ENCODE peak calls at places on chromosomes 7 and 10, in eight cellular contexts. One of them, this sample, is unnamed.

GRCh38 chr10:45419673-45420020 is 45.6 kb downstream of the ALOX5 start:
- DNase-seq in brain microvascular endothelial cell: no peak
- DNase-seq in hepatocyte: no peak
- DNase-seq in A673: no peak
- DNase-seq in uterus: no peak
- DNase-seq in fibroblast of lung: no peak
- DNase-seq in CD8-positive, alpha-beta T cell: no peak
- DNase-seq in GM12865: peak; percentile 58
- DNase-seq in this sample: no peak

GRCh38 chr7:41465571-41465970 is 237.3 kb downstream of the INHBA start:
- DNase-seq in CD8-positive, alpha-beta T cell: no peak
- DNase-seq in hepatocyte: no peak
- DNase-seq in fibroblast of lung: no peak
- DNase-seq in brain microvascular endothelial cell: no peak
- DNase-seq in GM12865: no peak
- DNase-seq in uterus: no peak
- DNase-seq in A673: no peak
- DNase-seq in this sample: no peak

GRCh38 chr10:116170815-116171250 is 102.2 kb downstream of the GFRA1 start:
- DNase-seq in hepatocyte: no peak
- DNase-seq in uterus: no peak
- DNase-seq in A673: peak; percentile 96
- DNase-seq in CD8-positive, alpha-beta T cell: no peak
- DNase-seq in GM12865: no peak
- DNase-seq in brain microvascular endothelial cell: peak; percentile 61
- DNase-seq in fibroblast of lung: peak; percentile 37
- DNase-seq in this sample: peak; percentile 3

GRCh38 chr10:100346351-100346764 is 675 bp upstream of the SCD start:
- DNase-seq in CD8-positive, alpha-beta T cell: peak; percentile 41
- DNase-seq in brain microvascular endothelial cell: peak; percentile 57
- DNase-seq in hepatocyte: peak; percentile 92
- DNase-seq in A673: peak; percentile 88
- DNase-seq in GM12865: peak; percentile 89
- DNase-seq in fibroblast of lung: peak; percentile 85
- DNase-seq in uterus: peak; percentile 51
- DNase-seq in this sample: peak; percentile 73

GRCh38 chr7:55964802-55965470 is 551 bp downstream of the NIPSNAP2 start:
- DNase-seq in CD8-positive, alpha-beta T cell: peak; percentile 24
- DNase-seq in hepatocyte: no peak
- DNase-seq in GM12865: peak; percentile 84
- DNase-seq in fibroblast of lung: peak; percentile 51
- DNase-seq in uterus: peak; percentile 71
- DNase-seq in A673: peak; percentile 37
- DNase-seq in brain microvascular endothelial cell: peak; percentile 28
- DNase-seq in this sample: peak; percentile 55

GRCh38 chr10:46255696-46256355 is 31.0 kb upstream of the ANTXRL start:
- DNase-seq in uterus: peak; percentile 34
- DNase-seq in CD8-positive, alpha-beta T cell: no peak
- DNase-seq in hepatocyte: peak; percentile 67
- DNase-seq in brain microvascular endothelial cell: peak; percentile 9
- DNase-seq in GM12865: peak; percentile 30
- DNase-seq in A673: peak; percentile 40
- DNase-seq in fibroblast of lung: peak; percentile 10
- DNase-seq in this sample: peak; percentile 20

GRCh38 chr7:2529161-2530075 is 9.8 kb downstream of the LFNG start:
- DNase-seq in A673: no peak
- DNase-seq in hepatocyte: no peak
- DNase-seq in uterus: peak; percentile 29
- DNase-seq in fibroblast of lung: peak; percentile 69
- DNase-seq in CD8-positive, alpha-beta T cell: peak; percentile 47
- DNase-seq in brain microvascular endothelial cell: no peak
- DNase-seq in GM12865: peak; percentile 58
- DNase-seq in this sample: peak; percentile 52

GRCh38 chr10:22915314-22915713 is 12.5 kb upstream of the ARMC3 start:
- DNase-seq in fibroblast of lung: no peak
- DNase-seq in brain microvascular endothelial cell: no peak
- DNase-seq in uterus: no peak
- DNase-seq in hepatocyte: no peak
- DNase-seq in GM12865: no peak
- DNase-seq in CD8-positive, alpha-beta T cell: no peak
- DNase-seq in A673: no peak
- DNase-seq in this sample: no peak

GRCh38 chr7:26136831-26137230 is 15.2 kb upstream of the NFE2L3 start:
- DNase-seq in CD8-positive, alpha-beta T cell: no peak
- DNase-seq in uterus: no peak
- DNase-seq in GM12865: no peak
- DNase-seq in fibroblast of lung: no peak
- DNase-seq in brain microvascular endothelial cell: no peak
- DNase-seq in A673: peak; percentile 76
- DNase-seq in hepatocyte: no peak
- DNase-seq in this sample: no peak

GRCh38 chr7:24777811-24778210 is 20.5 kb upstream of the GSDME start:
- DNase-seq in uterus: no peak
- DNase-seq in CD8-positive, alpha-beta T cell: no peak
- DNase-seq in fibroblast of lung: no peak
- DNase-seq in hepatocyte: no peak
- DNase-seq in GM12865: no peak
- DNase-seq in brain microvascular endothelial cell: no peak
- DNase-seq in A673: no peak
- DNase-seq in this sample: no peak

GRCh38 chr10:133438711-133439273 is 14.4 kb upstream of the SPRN start:
- DNase-seq in GM12865: peak; percentile 55
- DNase-seq in uterus: no peak
- DNase-seq in A673: peak; percentile 64
- DNase-seq in brain microvascular endothelial cell: peak; percentile 25
- DNase-seq in fibroblast of lung: no peak
- DNase-seq in hepatocyte: no peak
- DNase-seq in CD8-positive, alpha-beta T cell: no peak
- DNase-seq in this sample: peak; percentile 26

GRCh38 chr10:34254596-34254995 is 560.5 kb downstream of the PARD3 start:
- DNase-seq in uterus: no peak
- DNase-seq in CD8-positive, alpha-beta T cell: no peak
- DNase-seq in hepatocyte: peak; percentile 14
- DNase-seq in A673: peak; percentile 28
- DNase-seq in fibroblast of lung: peak; percentile 82
- DNase-seq in GM12865: peak; percentile 15
- DNase-seq in brain microvascular endothelial cell: peak; percentile 74
- DNase-seq in this sample: peak; percentile 66

GRCh38 chr10:103470755-103471653 is 8.0 kb downstream of the CALHM3 start:
- DNase-seq in uterus: no peak
- DNase-seq in CD8-positive, alpha-beta T cell: peak; percentile 71
- DNase-seq in brain microvascular endothelial cell: no peak
- DNase-seq in GM12865: peak; percentile 98
- DNase-seq in fibroblast of lung: no peak
- DNase-seq in A673: no peak
- DNase-seq in hepatocyte: no peak
- DNase-seq in this sample: peak; percentile 44

DNA sequence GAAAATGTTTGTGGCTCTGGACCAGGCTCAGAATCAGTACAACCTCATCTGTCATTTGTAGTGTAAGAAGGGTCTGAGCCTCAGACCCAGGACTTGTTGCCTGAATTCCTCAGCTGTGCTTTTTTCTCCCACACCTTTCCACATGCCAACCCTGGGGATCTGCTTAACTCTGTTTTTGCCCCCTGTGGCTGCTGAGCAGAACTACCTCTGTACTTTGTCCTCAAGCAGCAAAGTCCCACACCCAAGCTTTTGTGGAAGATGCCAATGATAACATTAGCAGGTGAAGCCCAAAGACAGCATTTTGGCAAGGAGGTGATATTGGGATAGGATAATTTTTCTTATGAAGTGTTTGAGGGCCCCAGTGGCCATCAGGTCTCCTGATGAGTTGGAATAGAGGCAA is 5.8 kb upstream of the CYP2C18 start:
- DNase-seq in GM12865: no peak
- DNase-seq in A673: peak; percentile 3
- DNase-seq in uterus: no peak
- DNase-seq in hepatocyte: peak; percentile 58
- DNase-seq in CD8-positive, alpha-beta T cell: no peak
- DNase-seq in fibroblast of lung: no peak
- DNase-seq in brain microvascular endothelial cell: no peak
- DNase-seq in this sample: no peak
- TF ChIP-seq CTCF in GM12865: peak; percentile 17
- TF ChIP-seq CTCF in A673: no peak
- TF ChIP-seq CTCF in uterus: no peak
- TF ChIP-seq CTCF in hepatocyte: peak; percentile 25
- TF ChIP-seq CTCF in CD8-positive, alpha-beta T cell: no peak
- TF ChIP-seq CTCF in fibroblast of lung: no peak
- TF ChIP-seq CTCF in brain microvascular endothelial cell: peak; percentile 15
- TF ChIP-seq CTCF in this sample: no peak

GRCh38 chr7:14752301-14752700 is 150.2 kb downstream of the DGKB start:
- DNase-seq in hepatocyte: no peak
- DNase-seq in uterus: no peak
- DNase-seq in fibroblast of lung: no peak
- DNase-seq in brain microvascular endothelial cell: no peak
- DNase-seq in A673: peak; percentile 18
- DNase-seq in GM12865: no peak
- DNase-seq in CD8-positive, alpha-beta T cell: no peak
- DNase-seq in this sample: no peak

GRCh38 chr7:14745076-14745475 is 157.5 kb downstream of the DGKB start:
- DNase-seq in hepatocyte: no peak
- DNase-seq in GM12865: no peak
- DNase-seq in CD8-positive, alpha-beta T cell: no peak
- DNase-seq in brain microvascular endothelial cell: no peak
- DNase-seq in A673: no peak
- DNase-seq in uterus: no peak
- DNase-seq in fibroblast of lung: no peak
- DNase-seq in this sample: no peak

GRCh38 chr7:14747701-14748100 is 154.8 kb downstream of the DGKB start:
- DNase-seq in CD8-positive, alpha-beta T cell: no peak
- DNase-seq in uterus: no peak
- DNase-seq in fibroblast of lung: peak; percentile 24
- DNase-seq in brain microvascular endothelial cell: no peak
- DNase-seq in A673: peak; percentile 31
- DNase-seq in GM12865: no peak
- DNase-seq in hepatocyte: no peak
- DNase-seq in this sample: peak; percentile 69

GRCh38 chr7:14751461-14751860 is 151.1 kb downstream of the DGKB start:
- DNase-seq in brain microvascular endothelial cell: no peak
- DNase-seq in A673: peak; percentile 14
- DNase-seq in uterus: no peak
- DNase-seq in hepatocyte: no peak
- DNase-seq in CD8-positive, alpha-beta T cell: no peak
- DNase-seq in fibroblast of lung: no peak
- DNase-seq in GM12865: no peak
- DNase-seq in this sample: peak; percentile 90

DNA sequence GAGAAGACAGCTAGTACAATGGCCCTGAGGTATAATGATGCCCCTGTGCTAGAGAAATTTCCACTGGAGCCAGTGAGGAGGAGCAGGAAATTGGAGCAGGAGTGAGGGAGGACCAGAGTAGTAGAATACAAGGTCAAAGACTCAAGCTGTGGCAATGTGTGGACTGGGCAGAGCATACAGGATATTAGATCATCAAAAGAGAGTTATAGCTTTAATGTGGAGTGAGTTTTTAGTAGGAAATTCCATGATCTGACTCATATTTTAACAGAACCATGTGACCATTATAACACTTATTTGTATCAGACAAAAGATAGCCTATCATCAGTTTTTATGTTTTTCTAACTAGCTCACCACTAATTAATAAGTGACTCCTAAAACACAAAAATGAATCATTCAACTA is 154.1 kb downstream of the DGKB start:
- DNase-seq in GM12865: no peak
- DNase-seq in uterus: no peak
- DNase-seq in fibroblast of lung: peak; percentile 91
- DNase-seq in hepatocyte: no peak
- DNase-seq in brain microvascular endothelial cell: peak; percentile 81
- DNase-seq in A673: peak; percentile 59
- DNase-seq in CD8-positive, alpha-beta T cell: no peak
- DNase-seq in this sample: peak; percentile 97
- H3K4me3 ChIP-seq in GM12865: no peak overlapping the region
- H3K4me3 ChIP-seq in uterus: no peak overlapping the region
- H3K4me3 ChIP-seq in fibroblast of lung: no peak overlapping the region
- H3K4me3 ChIP-seq in hepatocyte: no peak overlapping the region
- H3K4me3 ChIP-seq in brain microvascular endothelial cell: no peak overlapping the region
- H3K4me3 ChIP-seq in A673: no peak overlapping the region
- H3K4me3 ChIP-seq in CD8-positive, alpha-beta T cell: no peak overlapping the region
- H3K4me3 ChIP-seq in this sample: no peak overlapping the region

GRCh38 chr10:117226813-117227451 is 14.0 kb upstream of the SLC18A2 start:
- DNase-seq in GM12865: peak; percentile 28
- DNase-seq in fibroblast of lung: no peak
- DNase-seq in A673: peak; percentile 65
- DNase-seq in brain microvascular endothelial cell: peak; percentile 14
- DNase-seq in uterus: no peak
- DNase-seq in hepatocyte: peak; percentile 66
- DNase-seq in CD8-positive, alpha-beta T cell: no peak
- DNase-seq in this sample: peak; percentile 41
- TF ChIP-seq CTCF in GM12865: peak; percentile 57
- TF ChIP-seq CTCF in fibroblast of lung: peak; percentile 34
- TF ChIP-seq CTCF in A673: peak; percentile 74
- TF ChIP-seq CTCF in brain microvascular endothelial cell: peak; percentile 59
- TF ChIP-seq CTCF in uterus: no peak
- TF ChIP-seq CTCF in hepatocyte: peak; percentile 57
- TF ChIP-seq CTCF in CD8-positive, alpha-beta T cell: no peak
- TF ChIP-seq CTCF in this sample: peak; percentile 61

GRCh38 chr7:4434306-4434705 is 247.8 kb upstream of the FOXK1 start:
- DNase-seq in fibroblast of lung: no peak
- DNase-seq in hepatocyte: no peak
- DNase-seq in uterus: no peak
- DNase-seq in CD8-positive, alpha-beta T cell: no peak
- DNase-seq in brain microvascular endothelial cell: no peak
- DNase-seq in GM12865: no peak
- DNase-seq in A673: no peak
- DNase-seq in this sample: no peak

DNA sequence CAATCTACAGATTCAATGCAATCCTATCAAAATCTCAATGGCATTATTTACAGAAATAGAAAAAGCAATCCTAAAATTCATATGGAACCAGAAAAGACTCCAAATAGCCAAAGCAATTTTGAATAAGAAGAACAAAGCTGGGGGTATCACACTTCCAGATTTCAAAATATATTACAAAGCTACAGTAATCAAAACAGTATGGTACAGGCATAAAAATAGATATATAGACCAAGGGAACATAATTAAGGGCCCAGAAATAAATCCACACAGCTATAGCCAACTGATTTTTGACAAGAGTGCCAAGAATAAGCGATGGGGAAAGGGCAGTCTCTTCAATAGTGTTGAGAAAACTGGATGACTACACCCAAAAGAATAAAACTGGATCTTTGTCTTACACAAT is 251.9 kb upstream of the FOXK1 start:
- DNase-seq in uterus: no peak
- DNase-seq in A673: no peak
- DNase-seq in CD8-positive, alpha-beta T cell: no peak
- DNase-seq in GM12865: no peak
- DNase-seq in hepatocyte: no peak
- DNase-seq in brain microvascular endothelial cell: no peak
- DNase-seq in fibroblast of lung: no peak
- DNase-seq in this sample: no peak
- H3K4me3 ChIP-seq in uterus: no peak overlapping the region
- H3K4me3 ChIP-seq in A673: no peak overlapping the region
- H3K4me3 ChIP-seq in CD8-positive, alpha-beta T cell: no peak overlapping the region
- H3K4me3 ChIP-seq in GM12865: no peak overlapping the region
- H3K4me3 ChIP-seq in hepatocyte: no peak overlapping the region
- H3K4me3 ChIP-seq in brain microvascular endothelial cell: no peak overlapping the region
- H3K4me3 ChIP-seq in fibroblast of lung: no peak overlapping the region
- H3K4me3 ChIP-seq in this sample: no peak overlapping the region